ENCODE peak calls at places on chromosomes 7 and 10, in four cellular contexts. One of them, this sample, is unnamed.

GRCh38 chr10:124037784-124038183 is 55.6 kb downstream of the CHST15 start:
- DNase-seq in K562: no peak
- DNase-seq in A549: no peak
- DNase-seq in HepG2: no peak
- DNase-seq in this sample: no peak

GRCh38 chr7:30721211-30721610 is 30.7 kb upstream of the INMT start:
- DNase-seq in A549: no peak
- DNase-seq in K562: no peak
- DNase-seq in HepG2: no peak
- DNase-seq in this sample: no peak

GRCh38 chr10:129963076-129963830 is 821 bp downstream of the EBF3 start:
- DNase-seq in K562: no peak
- DNase-seq in A549: no peak
- DNase-seq in HepG2: no peak
- DNase-seq in this sample: no peak

GRCh38 chr7:149820622-149821190 is 17.5 kb upstream of the ZNF862 start:
- DNase-seq in HepG2: no peak
- DNase-seq in A549: no peak
- DNase-seq in K562: no peak
- DNase-seq in this sample: no peak

GRCh38 chr10:4671451-4672145 is 154.4 kb upstream of the AKR1E2 start:
- DNase-seq in A549: no peak
- DNase-seq in HepG2: no peak
- DNase-seq in K562: no peak
- DNase-seq in this sample: no peak

GRCh38 chr10:57696641-57697040 is 571.1 kb downstream of the IPMK start:
- DNase-seq in A549: peak
- DNase-seq in HepG2: peak
- DNase-seq in K562: no peak
- DNase-seq in this sample: no peak

GRCh38 chr10:12459338-12459737 is 110.0 kb downstream of the CAMK1D start:
- DNase-seq in K562: no peak
- DNase-seq in HepG2: no peak
- DNase-seq in A549: no peak
- DNase-seq in this sample: no peak

GRCh38 chr7:74587435-74588126 is 69.9 kb upstream of the GTF2I start:
- DNase-seq in A549: peak
- DNase-seq in K562: peak
- DNase-seq in HepG2: no peak
- DNase-seq in this sample: peak

GRCh38 chr7:23654508-23654907 is 25.5 kb upstream of the FAM221A start:
- DNase-seq in A549: peak
- DNase-seq in HepG2: peak
- DNase-seq in K562: peak
- DNase-seq in this sample: no peak

GRCh38 chr7:129367700-129368388 is 66.4 kb upstream of the STRIP2 start:
- DNase-seq in HepG2: peak
- DNase-seq in K562: peak
- DNase-seq in A549: peak
- DNase-seq in this sample: peak

GRCh38 chr10:116665541-116666125 is 44.9 kb downstream of the PNLIPRP2 start:
- DNase-seq in A549: no peak
- DNase-seq in K562: no peak
- DNase-seq in HepG2: peak
- DNase-seq in this sample: no peak

GRCh38 chr10:29643785-29644501 is 9.2 kb upstream of the SVIL start:
- DNase-seq in A549: no peak
- DNase-seq in K562: no peak
- DNase-seq in HepG2: no peak
- DNase-seq in this sample: no peak

GRCh38 chr10:29646238-29646902 is 11.6 kb upstream of the SVIL start:
- DNase-seq in K562: no peak
- DNase-seq in HepG2: no peak
- DNase-seq in A549: no peak
- DNase-seq in this sample: no peak

GRCh38 chr10:29647483-29647882 is 12.7 kb upstream of the SVIL start:
- DNase-seq in K562: no peak
- DNase-seq in A549: no peak
- DNase-seq in HepG2: no peak
- DNase-seq in this sample: no peak

GRCh38 chr10:29646960-29647431 is 12.2 kb upstream of the SVIL start:
- DNase-seq in A549: no peak
- DNase-seq in K562: no peak
- DNase-seq in HepG2: no peak
- DNase-seq in this sample: no peak

DNA sequence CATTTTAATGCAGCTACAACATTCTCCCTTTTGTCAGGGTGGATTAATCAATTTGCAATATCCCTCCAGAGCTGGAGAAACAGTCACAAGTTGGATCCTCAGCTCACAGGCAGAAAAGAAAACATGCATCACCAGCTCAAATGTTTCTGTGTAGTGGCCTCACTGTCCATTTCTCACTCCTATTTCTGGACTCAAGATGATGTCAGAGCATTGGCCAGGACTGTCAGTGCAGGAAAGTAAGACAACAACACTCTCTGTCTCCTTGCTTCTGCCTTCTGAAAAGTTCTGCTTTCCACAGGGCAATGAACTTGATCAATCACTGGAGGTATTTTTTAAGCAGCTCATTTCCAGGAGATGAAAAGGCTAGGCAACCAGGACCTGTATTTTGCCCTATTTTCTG is 8.2 kb upstream of the SVIL start:
- DNase-seq in HepG2: no peak
- DNase-seq in A549: no peak
- DNase-seq in K562: no peak
- DNase-seq in this sample: no peak
- TF ChIP-seq POLR2AphosphoS2 in HepG2: no peak
- TF ChIP-seq POLR2AphosphoS2 in A549: no peak
- TF ChIP-seq POLR2AphosphoS2 in K562: no peak
- TF ChIP-seq POLR2AphosphoS2 in this sample: no peak

GRCh38 chr7:73565675-73566342 is 8.3 kb upstream of the BCL7B start:
- DNase-seq in HepG2: no peak
- DNase-seq in A549: no peak
- DNase-seq in K562: no peak
- DNase-seq in this sample: no peak
- TF ChIP-seq POLR2AphosphoS2 in HepG2: no peak
- TF ChIP-seq POLR2AphosphoS2 in A549: no peak
- TF ChIP-seq POLR2AphosphoS2 in K562: no peak
- TF ChIP-seq POLR2AphosphoS2 in this sample: no peak

DNA sequence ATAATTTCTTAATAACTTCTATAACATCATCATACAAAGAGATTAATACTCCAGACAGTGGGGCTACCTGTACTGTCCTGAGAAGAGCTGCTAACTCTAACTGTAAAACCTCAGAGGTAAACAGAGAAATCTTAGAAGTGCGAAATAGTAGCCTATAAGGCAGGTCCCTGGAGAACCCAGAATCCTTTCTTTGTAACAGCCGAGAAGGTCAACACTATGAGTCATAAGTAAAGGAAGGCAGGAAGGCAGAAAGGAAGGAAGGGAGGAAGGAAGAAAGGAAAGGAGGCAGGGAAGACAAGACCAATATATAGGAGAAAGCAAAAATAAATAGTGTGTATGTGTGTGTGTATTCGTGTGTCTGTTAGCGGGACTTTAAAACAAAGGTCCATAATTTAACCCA is 540.6 kb downstream of the ZWINT start:
- DNase-seq in K562: no peak
- DNase-seq in A549: no peak
- DNase-seq in HepG2: no peak
- DNase-seq in this sample: no peak
- TF ChIP-seq POLR2AphosphoS2 in K562: no peak
- TF ChIP-seq POLR2AphosphoS2 in A549: no peak
- TF ChIP-seq POLR2AphosphoS2 in HepG2: no peak
- TF ChIP-seq POLR2AphosphoS2 in this sample: no peak

GRCh38 chr10:102229810-102230263 is 3.7 kb downstream of the ELOVL3 start:
- DNase-seq in K562: peak
- DNase-seq in A549: peak
- DNase-seq in HepG2: peak
- DNase-seq in this sample: peak
- TF ChIP-seq POLR2AphosphoS2 in K562: no peak
- TF ChIP-seq POLR2AphosphoS2 in A549: no peak
- TF ChIP-seq POLR2AphosphoS2 in HepG2: no peak
- TF ChIP-seq POLR2AphosphoS2 in this sample: no peak

DNA sequence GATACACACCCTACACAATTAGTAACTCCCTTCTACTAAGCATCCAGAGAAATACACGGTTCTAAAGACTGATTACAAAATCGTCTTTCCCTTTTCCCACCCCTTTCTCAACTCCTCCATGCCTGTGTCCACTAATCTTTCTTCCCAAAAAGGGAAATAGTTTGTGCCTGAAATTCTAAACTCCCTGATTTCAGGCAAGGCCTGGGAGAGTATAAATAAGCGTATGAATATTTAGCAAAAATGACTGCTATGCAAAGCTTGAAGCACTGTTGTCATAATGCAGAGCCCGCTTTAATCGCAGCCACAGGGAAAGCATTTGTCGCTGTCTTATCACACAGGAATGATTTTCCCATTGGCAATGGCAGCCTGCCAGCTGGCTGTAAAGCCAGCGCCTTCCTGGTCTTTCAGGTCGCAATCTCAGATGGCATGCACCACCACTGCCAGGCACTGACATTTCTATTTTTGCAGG is 142.9 kb upstream of the PCGF5 start:
- DNase-seq in HepG2: no peak
- DNase-seq in K562: no peak
- DNase-seq in A549: no peak
- DNase-seq in this sample: no peak
- TF ChIP-seq POLR2AphosphoS2 in HepG2: no peak
- TF ChIP-seq POLR2AphosphoS2 in K562: no peak
- TF ChIP-seq POLR2AphosphoS2 in A549: no peak
- TF ChIP-seq POLR2AphosphoS2 in this sample: no peak

GRCh38 chr10:44466236-44466635 is 81.3 kb upstream of the CXCL12 start:
- DNase-seq in A549: no peak
- DNase-seq in K562: no peak
- DNase-seq in HepG2: no peak
- DNase-seq in this sample: no peak

GRCh38 chr10:44464503-44464902 is 79.6 kb upstream of the CXCL12 start:
- DNase-seq in A549: no peak
- DNase-seq in K562: no peak
- DNase-seq in HepG2: no peak
- DNase-seq in this sample: no peak

GRCh38 chr10:44462338-44462914 is 77.5 kb upstream of the CXCL12 start:
- DNase-seq in K562: no peak
- DNase-seq in A549: no peak
- DNase-seq in HepG2: no peak
- DNase-seq in this sample: no peak

GRCh38 chr10:44465430-44466115 is 80.7 kb upstream of the CXCL12 start:
- DNase-seq in A549: no peak
- DNase-seq in HepG2: no peak
- DNase-seq in K562: no peak
- DNase-seq in this sample: no peak

DNA sequence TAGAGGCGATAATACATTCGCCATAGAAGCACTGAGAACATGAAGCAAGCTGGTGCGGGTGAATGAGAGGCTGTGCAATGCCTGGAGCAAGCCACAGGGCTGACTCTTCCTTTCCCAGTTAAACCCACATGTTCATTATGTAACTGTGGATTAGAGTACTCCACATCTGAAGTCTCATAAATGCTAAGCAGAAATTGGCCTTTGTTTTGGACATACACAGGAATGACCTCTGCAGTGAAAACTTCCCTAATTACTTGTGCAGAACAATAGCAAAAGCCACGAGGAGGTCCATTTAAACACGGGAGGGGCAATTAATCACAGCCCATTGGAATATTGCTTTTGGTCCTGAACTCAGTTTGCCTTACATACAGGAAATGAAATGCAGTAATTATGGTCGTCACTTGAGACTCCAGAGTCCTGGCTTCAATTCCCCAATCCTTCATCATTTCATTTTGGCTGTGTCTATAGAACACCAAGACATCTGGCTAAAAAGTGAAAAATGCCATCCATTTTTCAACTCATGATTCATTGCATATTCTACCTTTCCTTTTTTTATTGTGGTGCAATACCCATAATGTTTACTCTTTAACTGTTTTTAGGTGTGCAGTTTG is 78.7 kb upstream of the CXCL12 start:
- DNase-seq in A549: no peak
- DNase-seq in HepG2: no peak
- DNase-seq in K562: no peak
- DNase-seq in this sample: no peak
- TF ChIP-seq POLR2AphosphoS2 in A549: no peak
- TF ChIP-seq POLR2AphosphoS2 in HepG2: no peak
- TF ChIP-seq POLR2AphosphoS2 in K562: no peak
- TF ChIP-seq POLR2AphosphoS2 in this sample: no peak

GRCh38 chr7:25262586-25262985 is 34.3 kb upstream of the NPVF start:
- DNase-seq in K562: no peak
- DNase-seq in HepG2: no peak
- DNase-seq in A549: no peak
- DNase-seq in this sample: no peak
- TF ChIP-seq POLR2AphosphoS2 in K562: no peak
- TF ChIP-seq POLR2AphosphoS2 in HepG2: no peak
- TF ChIP-seq POLR2AphosphoS2 in A549: no peak
- TF ChIP-seq POLR2AphosphoS2 in this sample: no peak

GRCh38 chr7:133783276-133783675 is 343.9 kb upstream of the LRGUK start:
- DNase-seq in K562: no peak
- DNase-seq in A549: no peak
- DNase-seq in HepG2: no peak
- DNase-seq in this sample: no peak
- TF ChIP-seq POLR2AphosphoS2 in K562: no peak
- TF ChIP-seq POLR2AphosphoS2 in A549: no peak
- TF ChIP-seq POLR2AphosphoS2 in HepG2: no peak
- TF ChIP-seq POLR2AphosphoS2 in this sample: no peak

This sample was measured in GM12878.